ENCODE peak calls at places on chromosomes 4 and X, in six cellular contexts. Q is left ventricle myocardium inferior, O is GM12878, A is colonic mucosa, P is tibial artery, Z is pancreas. S is an unnamed sample.

GRCh38 chr4:153651041-153651960 is 32.8 kb upstream of the TLR2 start:
- DNase-seq in Q (peak; percentile 49), O (no peak), A (no peak), P (no peak), Z (no peak), S (no peak)

GRCh38 chr4:138007572-138007971 is 234.6 kb downstream of the SLC7A11 start:
- DNase-seq in Q (no peak), O (no peak), A (no peak), P (no peak), Z (no peak), S (no peak)

GRCh38 chr4:112330921-112331320 is 33.8 kb downstream of the ALPK1 start:
- DNase-seq in Q (no peak), O (no peak), A (no peak), P (no peak), Z (no peak), S (no peak)

GRCh38 chr4:125505637-125506036 is 190.9 kb downstream of the FAT4 start:
- DNase-seq in Q (no peak), O (no peak), A (no peak), P (no peak), Z (no peak), S (no peak)

GRCh38 chr4:157151711-157152110 is 68.8 kb upstream of the GRIA2 start:
- DNase-seq in Q (no peak), O (no peak), A (no peak), P (no peak), Z (no peak), S (no peak)

GRCh38 chrX:33726281-33727160 is 405.6 kb downstream of the FAM47A start:
- DNase-seq in Q (no peak), O (no peak), A (no peak), P (peak; percentile 60), Z (peak; percentile 37), S (no peak)

GRCh38 chrX:53550756-53551463 is 116.7 kb upstream of the HSD17B10 start:
- DNase-seq in Q (no peak), O (no peak), A (no peak), P (no peak), Z (no peak), S (no peak)

GRCh38 chr4:38308728-38309315 is 348.6 kb downstream of the PTTG2 start:
- DNase-seq in Q (no peak), O (no peak), A (no peak), P (no peak), Z (no peak), S (peak; percentile 83)

GRCh38 chr4:9997881-9998280 is 23.4 kb downstream of the SLC2A9 start:
- DNase-seq in Q (no peak), O (no peak), A (no peak), P (no peak), Z (no peak), S (no peak)

GRCh38 chr4:72448231-72448630 is 120.8 kb downstream of the ADAMTS3 start:
- DNase-seq in Q (no peak), O (no peak), A (no peak), P (no peak), Z (no peak), S (peak; percentile 4)

GRCh38 chrX:24485976-24486680 is 21.0 kb downstream of the PDK3 start:
- DNase-seq in Q (no peak), O (no peak), A (no peak), P (no peak), Z (no peak), S (no peak)

GRCh38 chr4:159015862-159016261 is 87.0 kb upstream of the RAPGEF2 start:
- DNase-seq in Q (no peak), O (no peak), A (no peak), P (no peak), Z (no peak), S (no peak)

GRCh38 chrX:103879339-103879738 is 47.3 kb upstream of the RAB9B start:
- DNase-seq in Q (no peak), O (no peak), A (no peak), P (no peak), Z (no peak), S (peak; percentile 7)

GRCh38 chr4:62407534-62407933 is 1207.4 kb downstream of the ADGRL3 start:
- DNase-seq in Q (no peak), O (no peak), A (no peak), P (no peak), Z (no peak), S (no peak)

GRCh38 chr4:62410371-62411003 is 1210.4 kb downstream of the ADGRL3 start:
- DNase-seq in Q (no peak), O (no peak), A (no peak), P (no peak), Z (no peak), S (no peak)

DNA sequence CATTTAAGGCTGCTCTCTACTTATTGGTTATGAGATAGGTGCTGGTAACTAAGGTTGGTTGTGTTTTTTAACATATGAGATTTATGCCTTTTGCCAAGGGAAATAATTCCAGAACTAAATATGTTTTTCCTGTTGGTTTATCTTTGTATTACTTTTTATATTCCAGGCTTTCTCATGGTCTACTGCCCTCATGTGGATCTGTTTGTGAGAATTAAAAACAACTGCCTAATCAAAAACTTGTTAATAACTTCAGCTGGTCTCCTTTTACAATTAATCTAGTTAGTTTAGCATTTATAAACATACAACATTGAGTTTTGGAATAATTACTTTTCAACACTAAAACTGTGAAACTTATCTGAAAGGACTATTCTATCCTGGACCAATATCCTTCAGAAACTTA is 1208.3 kb downstream of the ADGRL3 start:
- DNase-seq in Q (no peak), O (no peak), A (no peak), P (no peak), Z (no peak), S (no peak)
- TF ChIP-seq CTCF in Q (peak; percentile 47), O (no peak), A (no peak), P (no peak), Z (no peak), S (no peak)

DNA sequence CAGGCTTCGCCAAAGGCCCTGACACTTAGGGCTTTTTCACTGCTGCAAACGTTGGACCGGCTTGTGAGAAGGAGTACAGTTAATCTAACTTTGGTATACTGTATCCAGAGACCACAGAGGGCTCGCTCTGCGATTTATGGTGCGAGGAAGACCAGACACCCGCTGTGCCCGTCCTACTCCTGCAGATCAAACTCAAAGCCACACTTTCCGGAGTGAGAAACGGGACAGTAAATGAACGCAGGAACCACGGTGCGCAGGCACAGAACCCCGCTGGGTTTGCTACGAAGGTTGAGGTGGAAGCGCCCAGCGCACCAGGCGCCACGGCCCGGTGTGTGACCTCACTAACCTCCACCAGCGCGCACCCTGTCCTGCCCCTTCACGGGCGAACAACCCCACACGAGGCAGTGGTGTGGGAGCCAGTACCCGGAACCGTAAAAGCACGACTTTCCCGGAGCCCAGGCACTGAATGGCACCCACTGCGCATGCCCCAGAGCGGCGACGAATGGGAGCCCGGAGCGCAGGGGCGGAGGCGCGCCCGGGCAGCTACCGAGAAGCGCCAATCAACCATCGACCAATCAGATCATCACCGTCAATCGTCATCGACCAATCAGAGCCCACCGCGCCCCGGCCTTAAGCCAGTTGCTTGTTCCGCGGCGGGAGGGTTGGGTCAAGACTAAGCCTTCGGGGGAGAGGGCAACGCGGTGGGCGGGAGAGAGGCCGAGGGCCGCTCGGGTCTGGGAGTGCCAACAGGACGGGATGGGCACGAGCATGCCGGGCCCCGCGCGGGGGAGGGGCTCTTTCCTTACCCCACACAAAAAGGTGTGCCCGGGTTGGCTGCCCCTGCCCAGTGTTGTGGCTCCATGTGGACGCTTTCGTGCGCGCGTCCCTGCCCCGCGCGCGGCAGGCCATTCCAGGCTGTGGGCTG is 21.3 kb upstream of the WDR45 start:
- DNase-seq in Q (peak; percentile 90), O (peak; percentile 84), A (peak; percentile 91), P (peak; percentile 93), Z (peak; percentile 96), S (peak; percentile 98)
- H3K27ac ChIP-seq in Q (peak overlapping the region; percentile 85), O (peak overlapping the region; percentile 81), A (peak overlapping the region; percentile 68), P (peak overlapping the region; percentile 57), Z (peak overlapping the region; percentile 69), S (peak overlapping the region; percentile 83)

DNA sequence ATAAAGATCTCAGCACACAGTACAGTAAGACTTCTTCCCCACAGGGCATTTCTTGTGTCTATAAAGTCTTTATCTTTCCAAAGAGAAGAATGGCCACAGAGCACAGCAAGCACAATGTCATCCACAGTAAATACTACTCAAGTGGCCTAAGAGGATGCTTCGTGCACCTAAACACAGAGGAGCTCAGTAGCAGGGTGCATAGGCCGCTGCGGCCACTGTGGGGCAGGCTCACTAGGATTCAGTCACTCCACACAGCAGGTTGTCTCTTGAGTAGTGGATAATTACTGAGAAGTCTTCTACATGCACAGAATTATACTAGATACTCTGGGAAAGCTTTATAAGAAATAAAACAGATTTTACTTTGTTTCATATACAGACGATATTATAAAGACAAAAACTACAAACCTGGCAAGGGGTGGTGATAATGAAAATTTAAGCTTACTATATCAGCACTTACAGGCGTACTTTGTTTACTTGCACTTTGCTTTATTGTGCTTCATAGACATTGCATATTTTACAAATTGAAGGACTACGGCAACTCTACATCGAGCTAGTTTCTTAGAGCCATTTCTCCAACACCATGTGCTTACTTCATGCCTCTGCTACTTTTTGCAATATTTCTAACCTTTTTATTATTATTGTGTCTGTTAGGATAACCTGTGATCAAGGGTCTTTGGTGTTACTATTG is 78.5 kb downstream of the PRDM5 start:
- DNase-seq in Q (peak; percentile 16), O (no peak), A (peak; percentile 62), P (no peak), Z (no peak), S (no peak)
- TF ChIP-seq CTCF in Q (peak; percentile 60), O (no peak), A (peak; percentile 61), P (no peak), Z (no peak), S (no peak)

GRCh38 chr4:24770111-24770584 is 25.2 kb upstream of the SOD3 start:
- DNase-seq in Q (no peak), O (peak; percentile 39), A (no peak), P (no peak), Z (no peak), S (peak; percentile 48)
- H3K27ac ChIP-seq in Q (no peak overlapping the region), O (no peak overlapping the region), A (no peak overlapping the region), P (no peak overlapping the region), Z (no peak overlapping the region), S (peak overlapping the region; percentile 76)

S was measured in RWPE1.